ENCODE peak calls at places on chromosomes 5 and 9, in five cellular contexts. D, U, M, Z and P are unnamed samples. For H3K4me1, the result is how much of the 10 kb centered on the place peaks cover.

GRCh38 chr9:114317665-114318357 is 5.1 kb upstream of the ORM1 start:
- DNase-seq in M (no peak), Z (no peak), U (no peak), D (no peak), P (no peak)

GRCh38 chr5:67166460-67166871 is 30.1 kb downstream of the CD180 start:
- DNase-seq in M (peak), D (peak), Z (no peak), U (peak), P (no peak)

GRCh38 chr9:126491256-126491879 is 122.4 kb upstream of the LMX1B start:
- DNase-seq in U (peak), M (peak), Z (peak), D (peak), P (no peak)

GRCh38 chr5:83281658-83282057 is 189.9 kb upstream of the VCAN start:
- DNase-seq in D (no peak), U (no peak), M (no peak), Z (no peak), P (no peak)

GRCh38 chr5:15768936-15769335 is 269.0 kb downstream of the FBXL7 start:
- DNase-seq in U (no peak), M (no peak), Z (no peak), D (no peak), P (peak)

GRCh38 chr5:106489004-106489403 is 1181.7 kb downstream of the EFNA5 start:
- DNase-seq in D (no peak), Z (no peak), M (no peak), U (no peak), P (no peak)

GRCh38 chr5:61202213-61202612 is 39.9 kb upstream of the SMIM15 start:
- DNase-seq in Z (no peak), U (no peak), M (no peak), D (no peak), P (no peak)

GRCh38 chr5:35804201-35804653 is 52.5 kb upstream of the IL7R start:
- DNase-seq in M (no peak), U (no peak), D (no peak), Z (no peak), P (no peak)

GRCh38 chr5:181173420-181174342 is 26.3 kb downstream of the OR2V2 start:
- DNase-seq in U (no peak), D (no peak), M (no peak), Z (peak), P (peak)

GRCh38 chr9:81535542-81536241 is 153.7 kb downstream of the TLE1 start:
- DNase-seq in M (no peak), D (no peak), Z (peak), U (no peak), P (no peak)

GRCh38 chr5:16550316-16550952 is 66.4 kb downstream of the RETREG1 start:
- DNase-seq in D (no peak), Z (peak), M (no peak), U (no peak), P (peak)

GRCh38 chr9:118418887-118419620 is 714.9 kb downstream of the TLR4 start:
- DNase-seq in M (no peak), U (peak), Z (peak), D (no peak), P (no peak)

GRCh38 chr9:129620669-129621295 is at the start of gene C9orf50:
- DNase-seq in Z (no peak), D (no peak), M (no peak), U (no peak), P (no peak)

GRCh38 chr5:144122081-144122480 is 48.4 kb downstream of the YIPF5 start:
- DNase-seq in M (no peak), U (no peak), Z (no peak), D (no peak), P (no peak)

GRCh38 chr9:88056876-88057275 is 81.4 kb downstream of the SPATA31C2 start:
- DNase-seq in M (no peak), Z (no peak), U (no peak), D (no peak), P (no peak)

GRCh38 chr5:51960617-51961115 is 577.4 kb downstream of the ISL1 start:
- DNase-seq in D (no peak), U (no peak), Z (peak), M (no peak), P (no peak)

GRCh38 chr5:8114597-8115266 is 245.8 kb downstream of the MTRR start:
- DNase-seq in U (no peak), Z (no peak), M (no peak), D (no peak), P (no peak)

GRCh38 chr9:85501474-85501873 is 240.3 kb downstream of the AGTPBP1 start:
- DNase-seq in M (no peak), Z (no peak), D (no peak), U (no peak), P (no peak)

GRCh38 chr9:93574900-93575705 is 1.3 kb upstream of the PHF2 start:
- DNase-seq in D (no peak), Z (no peak), M (peak), U (no peak), P (no peak)

GRCh38 chr5:132425009-132425937 is 55.8 kb downstream of the SLC22A5 start:
- DNase-seq in M (no peak), Z (no peak), U (no peak), D (no peak), P (no peak)

GRCh38 chr9:78644359-78644758 is 347.4 kb downstream of the PSAT1 start:
- DNase-seq in M (no peak), U (no peak), Z (no peak), D (no peak), P (no peak)

GRCh38 chr9:127055745-127056402 is 66.6 kb downstream of the ANGPTL2 start:
- DNase-seq in D (no peak), U (no peak), M (no peak), Z (no peak), P (no peak)

GRCh38 chr9:2465921-2466460 is 155.6 kb upstream of the VLDLR start:
- DNase-seq in U (no peak), Z (no peak), D (no peak), M (no peak), P (no peak)

GRCh38 chr9:99104459-99105151 is at the start of gene TGFBR1:
- DNase-seq in Z (peak), D (peak), M (peak), U (peak), P (peak)

GRCh38 chr5:176810084-176810597 is at the start of gene UNC5A:
- DNase-seq in Z (no peak), U (no peak), M (no peak), D (peak), P (peak)

GRCh38 chr5:10759111-10759510 is 1.9 kb downstream of the DAP start:
- DNase-seq in U (no peak), M (no peak), Z (no peak), D (no peak), P (no peak)

GRCh38 chr5:168013546-168013945 is 277.9 kb upstream of the WWC1 start:
- DNase-seq in M (no peak), Z (no peak), D (no peak), U (no peak), P (no peak)

GRCh38 chr9:100452894-100453293 is 20.1 kb upstream of the TMEFF1 start:
- DNase-seq in Z (no peak), M (no peak), U (no peak), D (no peak), P (no peak)

GRCh38 chr9:106670418-106670817 is 192.5 kb upstream of the ZNF462 start:
- DNase-seq in U (no peak), M (peak), Z (no peak), D (no peak), P (no peak)

GRCh38 chr5:127941646-127942045 is 141.9 kb upstream of the SLC12A2 start:
- DNase-seq in D (no peak), M (no peak), Z (no peak), U (no peak), P (no peak)

GRCh38 chr5:16245249-16245648 is 65.7 kb upstream of the MARCHF11 start:
- DNase-seq in M (no peak), U (no peak), Z (no peak), D (no peak), P (no peak)

GRCh38 chr9:114427644-114428043 is 39.9 kb upstream of the AKNA start:
- DNase-seq in D (no peak), Z (no peak), U (no peak), M (no peak), P (no peak)

GRCh38 chr5:12777342-12777741 is 873.1 kb upstream of the CTNND2 start:
- DNase-seq in M (no peak), U (no peak), D (no peak), Z (no peak), P (no peak)

DNA sequence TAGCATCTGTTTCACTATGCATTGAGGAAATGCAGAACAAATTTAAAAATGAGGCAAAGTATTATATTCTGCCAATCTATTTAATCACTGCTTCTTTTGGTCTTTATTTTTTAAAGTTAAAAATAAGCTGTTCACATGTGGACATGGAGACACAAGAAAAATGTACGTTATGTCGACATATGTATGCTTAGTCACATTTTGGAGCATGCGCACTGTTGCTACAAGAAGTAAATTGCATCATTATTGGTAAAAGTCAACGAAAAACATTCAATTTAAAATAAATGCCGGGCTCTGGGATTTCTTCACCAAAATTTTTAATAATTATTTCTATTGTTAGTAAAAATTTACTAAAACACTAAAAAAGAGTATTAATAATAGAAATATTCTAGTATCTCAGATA is 876.3 kb upstream of the CTNND2 start:
- DNase-seq in D (no peak), M (no peak), U (no peak), Z (no peak), P (no peak)
- H3K4me1 ChIP-seq in D (under half), M (under half), U (under half), Z (under half), P (under half)

GRCh38 chr9:121748080-121748479 is 96.6 kb downstream of the DAB2IP start:
- DNase-seq in Z (no peak), M (no peak), D (no peak), U (peak), P (no peak)

GRCh38 chr9:121750715-121751623 is 99.5 kb downstream of the DAB2IP start:
- DNase-seq in Z (no peak), M (peak), U (no peak), D (no peak), P (no peak)

GRCh38 chr9:121748727-121749546 is 97.5 kb downstream of the DAB2IP start:
- DNase-seq in D (peak), M (no peak), U (peak), Z (no peak), P (peak)

GRCh38 chr9:121750259-121750714 is 98.9 kb downstream of the DAB2IP start:
- DNase-seq in M (peak), D (no peak), Z (no peak), U (no peak), P (no peak)

GRCh38 chr9:121749614-121750013 is 98.2 kb downstream of the DAB2IP start:
- DNase-seq in U (no peak), Z (no peak), M (no peak), D (no peak), P (no peak)
- H3K4me1 ChIP-seq in U (half or more), Z (under half), M (half or more), D (half or more), P (under half)

DNA sequence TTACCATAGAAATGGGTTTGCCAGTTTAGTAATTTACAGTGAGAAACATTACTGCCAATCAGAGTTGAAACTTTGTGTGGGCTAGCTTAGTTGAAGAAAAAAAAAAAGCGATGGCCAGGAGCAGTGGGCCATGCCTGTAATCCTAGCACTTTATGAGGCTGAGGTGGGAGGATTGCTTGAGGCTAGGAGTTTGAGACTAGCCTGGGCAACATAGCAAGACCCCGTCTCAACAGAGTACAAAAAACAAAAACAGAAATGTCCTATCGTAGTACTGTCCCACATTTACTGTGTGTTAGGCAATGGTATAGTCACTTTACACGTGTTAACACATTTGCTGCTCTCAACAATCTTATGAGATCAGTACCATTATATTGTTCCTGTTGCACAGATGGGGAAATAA is 2.3 kb downstream of the OSTF1 start:
- DNase-seq in U (no peak), M (no peak), D (no peak), Z (no peak), P (no peak)
- H3K4me1 ChIP-seq in U (under half), M (under half), D (under half), Z (under half), P (under half)

DNA sequence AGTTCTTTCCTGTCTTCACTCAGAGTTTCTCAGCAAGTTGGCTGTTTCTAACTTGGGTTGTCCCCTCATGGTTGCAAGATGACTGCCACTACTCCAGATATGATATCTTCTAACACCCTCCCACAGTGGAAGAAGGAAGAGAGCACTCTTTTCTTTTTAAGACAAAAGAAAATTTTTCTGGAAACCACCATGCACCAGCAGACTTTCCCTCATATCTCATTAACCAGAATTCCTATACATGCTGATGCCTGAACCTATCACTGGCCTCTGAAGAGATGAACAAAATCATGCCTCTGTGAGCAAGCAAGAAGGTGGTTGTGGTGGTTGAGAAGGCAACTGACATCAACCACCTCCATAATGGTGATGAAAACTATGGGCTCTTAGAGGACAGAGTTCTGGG is 56.8 kb downstream of the FEM1C start:
- DNase-seq in Z (no peak), D (no peak), U (no peak), M (no peak), P (no peak)
- H3K4me1 ChIP-seq in Z (under half), D (under half), U (under half), M (under half), P (under half)